ENCODE peak calls at places on chromosomes 3 and 15, in five cellular contexts. Z, H, I, Q and F are unnamed samples.

GRCh38 chr15:31456329-31457060 is 129.9 kb downstream of the KLF13 start:
- DNase-seq in I (no peak), Q (no peak), H (no peak), Z (no peak), F (no peak)

GRCh38 chr3:141393151-141394076 is 25.1 kb downstream of the ZBTB38 start:
- DNase-seq in Z (no peak), Q (peak; percentile 81), H (no peak), I (no peak), F (no peak)

GRCh38 chr3:142027713-142028112 is 121.6 kb downstream of the TFDP2 start:
- DNase-seq in Z (peak; percentile 40), I (peak; percentile 25), H (no peak), Q (peak; percentile 30), F (peak; percentile 41)

GRCh38 chr3:54861248-54862067 is 66.4 kb downstream of the LRTM1 start:
- DNase-seq in I (peak; percentile 22), Z (no peak), H (no peak), Q (no peak), F (no peak)

GRCh38 chr15:36605626-36606263 is 26.3 kb downstream of the CDIN1 start:
- DNase-seq in Q (no peak), I (no peak), Z (no peak), H (no peak), F (no peak)

GRCh38 chr3:25448750-25449684 is 21.0 kb downstream of the RARB start:
- DNase-seq in I (peak; percentile 57), Q (peak; percentile 83), Z (peak; percentile 75), H (peak; percentile 94), F (peak; percentile 80)

GRCh38 chr3:48130321-48130881 is 57.8 kb downstream of the CDC25A start:
- DNase-seq in I (peak; percentile 55), Q (peak; percentile 63), Z (no peak), H (peak; percentile 91), F (peak; percentile 20)

GRCh38 chr3:125515421-125515820 is 4.6 kb downstream of the SNX4 start:
- DNase-seq in H (no peak), Q (peak; percentile 72), I (no peak), Z (no peak), F (no peak)

GRCh38 chr3:126468028-126468891 is 7.4 kb downstream of the ZXDC start:
- DNase-seq in Z (no peak), Q (peak; percentile 55), H (no peak), I (no peak), F (no peak)

GRCh38 chr15:97966924-97967620 is 6.6 kb downstream of the ARRDC4 start:
- DNase-seq in I (no peak), Z (no peak), H (no peak), Q (no peak), F (no peak)

GRCh38 chr3:119636194-119636593 is 24.2 kb downstream of the POPDC2 start:
- DNase-seq in Z (no peak), Q (peak; percentile 33), I (no peak), H (no peak), F (no peak)

GRCh38 chr3:83941990-83942710 is 1016.6 kb upstream of the CADM2 start:
- DNase-seq in H (no peak), Q (no peak), Z (no peak), I (no peak), F (no peak)

GRCh38 chr3:134315286-134316106 is 58.8 kb downstream of the AMOTL2 start:
- DNase-seq in H (peak; percentile 84), Q (peak; percentile 38), I (peak; percentile 48), Z (no peak), F (peak; percentile 33)

GRCh38 chr3:172124271-172124670 is 84.9 kb downstream of the FNDC3B start:
- DNase-seq in H (no peak), Q (no peak), Z (no peak), I (no peak), F (no peak)

GRCh38 chr3:4222574-4222973 is 80.6 kb upstream of the SETMAR start:
- DNase-seq in I (no peak), Q (no peak), H (no peak), Z (no peak), F (no peak)

GRCh38 chr3:66038726-66039589 is at the start of gene MAGI1:
- DNase-seq in Z (peak; percentile 88), I (peak; percentile 95), Q (peak; percentile 93), H (peak; percentile 91), F (peak; percentile 91)

GRCh38 chr3:40989141-40990061 is 209.9 kb upstream of the CTNNB1 start:
- DNase-seq in H (no peak), Q (no peak), I (no peak), Z (no peak), F (no peak)

GRCh38 chr3:197482001-197482400 is 73.8 kb downstream of the BDH1 start:
- DNase-seq in Q (no peak), I (no peak), Z (no peak), H (no peak), F (no peak)

GRCh38 chr15:66496951-66497501 is 536 bp downstream of the SNAPC5 start:
- DNase-seq in Q (peak; percentile 31), H (no peak), I (no peak), Z (no peak), F (peak; percentile 11)

GRCh38 chr15:68729789-68730201 is 90.9 kb downstream of the ANP32A start:
- DNase-seq in Q (no peak), H (no peak), I (no peak), Z (no peak), F (no peak)

GRCh38 chr15:88956263-88956662 is 43.1 kb upstream of the MFGE8 start:
- DNase-seq in I (no peak), Z (no peak), H (no peak), Q (no peak), F (no peak)

GRCh38 chr3:170585008-170585936 is 603 bp downstream of the SLC7A14 start:
- DNase-seq in H (peak; percentile 56), I (no peak), Q (no peak), Z (no peak), F (no peak)

GRCh38 chr3:76812649-76813048 is 227.2 kb upstream of the ROBO2 start:
- DNase-seq in Z (no peak), Q (no peak), I (no peak), H (no peak), F (no peak)

GRCh38 chr15:89164712-89165211 is 56.6 kb downstream of the RLBP1 start:
- DNase-seq in H (no peak), Q (peak; percentile 37), Z (no peak), I (peak; percentile 38), F (no peak)

GRCh38 chr15:90463381-90463780 is 66.3 kb upstream of the CRTC3 start:
- DNase-seq in Q (no peak), H (no peak), I (no peak), Z (no peak), F (no peak)

GRCh38 chr15:90465930-90466567 is 63.7 kb upstream of the CRTC3 start:
- DNase-seq in H (no peak), Z (no peak), I (no peak), Q (no peak), F (no peak)

GRCh38 chr15:90469723-90470122 is 60.0 kb upstream of the CRTC3 start:
- DNase-seq in H (no peak), I (no peak), Q (no peak), Z (no peak), F (no peak)

GRCh38 chr15:90460142-90460824 is 69.4 kb upstream of the CRTC3 start:
- DNase-seq in Z (no peak), H (no peak), Q (no peak), I (no peak), F (no peak)

GRCh38 chr15:90465140-90465929 is 64.4 kb upstream of the CRTC3 start:
- DNase-seq in H (no peak), I (no peak), Q (no peak), Z (no peak), F (no peak)
- TF ChIP-seq CTCF in H (no peak), I (no peak), Q (no peak), Z (no peak), F (no peak)

DNA sequence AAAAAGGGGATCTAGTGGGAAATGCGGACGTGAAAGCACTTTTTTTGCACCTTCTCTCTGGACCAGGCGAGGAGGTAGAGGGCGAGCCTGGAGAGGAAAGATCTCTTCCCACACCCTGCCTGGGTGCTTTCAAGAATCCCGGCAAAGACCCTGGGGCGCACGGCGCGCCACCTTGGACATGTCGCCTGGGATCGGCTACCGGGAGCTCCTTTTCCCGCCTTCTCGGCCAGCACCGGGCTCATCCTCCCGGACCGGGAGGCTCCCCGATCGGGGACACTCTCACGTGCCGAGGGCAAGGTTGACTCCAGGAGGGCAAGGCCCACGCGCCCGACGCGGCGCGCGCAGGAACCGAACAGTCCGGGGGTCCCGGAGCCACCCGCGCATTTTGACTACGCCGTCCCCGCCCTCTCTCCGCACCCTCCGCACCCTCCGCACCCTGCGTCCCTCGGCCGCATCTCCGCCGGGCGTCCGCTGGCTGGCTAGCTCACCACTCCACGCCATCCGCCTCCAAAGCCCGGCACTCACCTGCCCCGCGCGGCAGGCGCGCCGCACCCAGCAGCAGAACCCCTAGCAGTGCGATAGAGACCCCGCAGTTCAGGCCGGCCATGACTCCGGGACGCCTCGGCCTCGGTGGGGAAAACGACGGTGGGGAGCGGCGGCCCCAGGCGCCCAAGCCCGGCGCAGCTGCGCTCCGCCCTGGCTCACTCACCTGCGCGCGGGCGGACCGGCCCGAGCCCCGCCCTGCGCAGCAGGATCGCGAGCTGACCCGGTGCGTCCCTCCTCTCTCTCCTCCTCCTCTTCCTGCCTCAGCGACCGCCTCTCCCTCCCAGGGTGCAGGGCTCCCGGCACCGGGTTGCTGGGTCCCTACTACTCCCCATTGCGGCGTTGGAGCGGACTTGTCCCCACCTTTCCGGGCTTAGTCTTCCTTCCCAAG is at the start of gene CDCP1:
- DNase-seq in I (peak; percentile 73), H (no peak), Z (peak; percentile 37), Q (no peak), F (peak; percentile 78)
- TF ChIP-seq POLR2A in I (peak; percentile 78), H (no peak), Z (peak; percentile 91), Q (no peak), F (peak; percentile 90)

GRCh38 chr3:187062526-187063177 is 76.6 kb downstream of the RPL39L start:
- DNase-seq in H (no peak), I (peak; percentile 16), Z (peak; percentile 64), Q (no peak), F (no peak)

GRCh38 chr3:187064210-187065115 is 74.8 kb downstream of the RPL39L start:
- DNase-seq in Z (peak; percentile 59), I (peak; percentile 67), H (no peak), Q (no peak), F (no peak)

GRCh38 chr3:187069857-187070516 is 69.3 kb downstream of the RPL39L start:
- DNase-seq in I (no peak), Q (no peak), H (no peak), Z (no peak), F (no peak)

GRCh38 chr3:187063286-187064081 is 75.8 kb downstream of the RPL39L start:
- DNase-seq in H (no peak), Z (peak; percentile 58), I (peak; percentile 23), Q (no peak), F (no peak)

GRCh38 chr3:187066228-187066995 is 72.9 kb downstream of the RPL39L start:
- DNase-seq in I (no peak), H (no peak), Z (no peak), Q (no peak), F (no peak)
- TF ChIP-seq CTCF in I (peak; percentile 10), H (peak; percentile 40), Z (no peak), Q (no peak), F (peak; percentile 9)

GRCh38 chr3:23807161-23808015 is 1.6 kb downstream of the UBE2E1 start:
- DNase-seq in I (no peak), Q (peak; percentile 13), Z (no peak), H (no peak), F (no peak)

GRCh38 chr3:23805228-23805880 is 401 bp upstream of the UBE2E1 start:
- DNase-seq in Z (no peak), Q (no peak), I (no peak), H (no peak), F (no peak)

GRCh38 chr3:23804441-23805227 is 1.1 kb upstream of the UBE2E1 start:
- DNase-seq in H (no peak), Z (no peak), I (no peak), Q (no peak), F (peak; percentile 55)

GRCh38 chr3:23806322-23807160 is 786 bp downstream of the UBE2E1 start:
- DNase-seq in I (peak; percentile 20), Z (no peak), Q (peak; percentile 11), H (peak; percentile 69), F (peak; percentile 24)

GRCh38 chr3:23805881-23806321 is at the start of gene UBE2E1:
- DNase-seq in Z (peak; percentile 61), Q (peak; percentile 73), I (peak; percentile 75), H (peak; percentile 87), F (peak; percentile 76)
- TF ChIP-seq POLR2A in Z (peak; percentile 50), Q (peak; percentile 34), I (peak; percentile 63), H (peak; percentile 42), F (peak; percentile 46)